ENCODE peak calls at places on chromosome 15, in four cellular contexts. S is K562, L is HepG2, U is GM12878. Q is an unnamed sample.

GRCh38 chr15:60583946-60584345 is 105.0 kb upstream of the ICE2 start:
- DNase-seq in S (no peak), L (peak; percentile 62), U (no peak), Q (no peak)

GRCh38 chr15:79635149-79635771 is 203.1 kb downstream of the MINAR1 start:
- DNase-seq in S (no peak), L (peak; percentile 57), U (no peak), Q (no peak)

GRCh38 chr15:100060276-100060926 is 281.4 kb downstream of the ADAMTS17 start:
- DNase-seq in S (no peak), L (no peak), U (no peak), Q (no peak)

GRCh38 chr15:60044636-60045273 is 40.6 kb downstream of the FOXB1 start:
- DNase-seq in S (no peak), L (no peak), U (no peak), Q (no peak)

GRCh38 chr15:45664451-45664850 is 29.6 kb downstream of the SQOR start:
- DNase-seq in S (no peak), L (no peak), U (no peak), Q (no peak)

GRCh38 chr15:40762919-40763800 is 708 bp upstream of the GCHFR start:
- DNase-seq in S (peak; percentile 87), L (peak; percentile 85), U (no peak), Q (peak; percentile 50)

GRCh38 chr15:36334059-36334458 is 245.4 kb upstream of the CDIN1 start:
- DNase-seq in S (peak; percentile 58), L (no peak), U (no peak), Q (no peak)

GRCh38 chr15:92610101-92610520 is 45.5 kb downstream of the FAM174B start:
- DNase-seq in S (no peak), L (no peak), U (no peak), Q (no peak)

GRCh38 chr15:22883196-22883595 is 44.7 kb downstream of the NIPA2 start:
- DNase-seq in S (no peak), L (no peak), U (no peak), Q (no peak)

GRCh38 chr15:60667190-60667868 is 188.4 kb upstream of the ICE2 start:
- DNase-seq in S (no peak), L (no peak), U (no peak), Q (no peak)

GRCh38 chr15:44034933-44035624 is 160.0 kb downstream of the FRMD5 start:
- DNase-seq in S (no peak), L (no peak), U (no peak), Q (no peak)

GRCh38 chr15:25954398-25954797 is 91.3 kb upstream of the ATP10A start:
- DNase-seq in S (no peak), L (no peak), U (no peak), Q (no peak)

GRCh38 chr15:66885281-66885915 is 180.0 kb upstream of the SMAD3 start:
- DNase-seq in S (no peak), L (no peak), U (no peak), Q (no peak)

GRCh38 chr15:78155355-78155939 is 6.3 kb downstream of the IDH3A start:
- DNase-seq in S (no peak), L (no peak), U (no peak), Q (no peak)

GRCh38 chr15:35293353-35294130 is 208.4 kb upstream of the NANOGP8 start:
- DNase-seq in S (peak; percentile 42), L (peak; percentile 77), U (no peak), Q (no peak)

GRCh38 chr15:82532991-82533481 is 7.2 kb downstream of the RPS17 start:
- DNase-seq in S (no peak), L (no peak), U (no peak), Q (no peak)

GRCh38 chr15:78992416-78993256 is 47.8 kb upstream of the CTSH start:
- DNase-seq in S (no peak), L (no peak), U (no peak), Q (no peak)

GRCh38 chr15:99504823-99505551 is 60.8 kb upstream of the MEF2A start:
- DNase-seq in S (no peak), L (peak; percentile 25), U (no peak), Q (no peak)

GRCh38 chr15:53862371-53862770 is 102.9 kb upstream of the WDR72 start:
- DNase-seq in S (no peak), L (no peak), U (no peak), Q (no peak)
- TF ChIP-seq NR2C2 in S (no peak), L (no peak), U (no peak), Q (no peak)

GRCh38 chr15:75631935-75632334 is 6.4 kb upstream of the SNUPN start:
- DNase-seq in S (no peak), L (no peak), U (no peak), Q (no peak)
- TF ChIP-seq NR2C2 in S (no peak), L (no peak), U (no peak), Q (no peak)

DNA sequence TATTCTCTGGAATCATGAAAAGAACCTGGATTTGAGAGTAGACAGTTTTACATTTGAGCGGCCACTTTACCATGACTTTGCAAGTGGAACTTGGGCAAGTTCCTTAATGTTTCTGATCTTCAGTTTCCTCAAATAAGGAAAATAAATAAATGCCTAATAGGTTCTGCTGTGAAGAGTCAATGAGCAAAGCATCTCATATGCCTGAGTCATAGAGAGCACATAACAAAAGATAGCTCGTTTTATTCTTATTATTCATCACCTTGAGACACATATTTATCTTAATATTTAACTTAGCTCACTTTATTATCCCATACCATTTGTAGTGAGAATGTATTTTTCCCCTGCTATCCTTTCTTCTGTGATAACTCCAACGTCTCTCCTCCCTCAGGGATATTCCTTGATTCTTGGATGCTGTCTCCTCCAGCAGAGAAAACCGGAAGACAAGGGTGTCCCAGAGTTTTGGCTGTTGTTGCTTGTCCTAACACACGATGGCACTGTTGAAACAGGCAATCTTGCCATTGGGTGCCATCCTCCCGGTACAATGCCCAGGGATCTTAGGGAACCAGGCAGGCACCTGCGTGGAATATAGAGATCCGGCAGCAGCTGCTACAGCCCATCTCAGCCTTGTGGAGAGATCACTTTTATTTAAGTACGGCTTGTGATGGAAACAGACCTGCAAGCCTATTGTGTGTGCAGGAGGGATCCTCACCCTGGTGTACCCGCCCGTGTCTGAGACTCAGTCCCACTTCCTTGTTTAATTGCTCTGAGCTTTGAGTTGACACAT is 33.3 kb upstream of the VPS33B start:
- DNase-seq in S (peak; percentile 46), L (peak; percentile 38), U (peak; percentile 11), Q (peak; percentile 74)
- TF ChIP-seq NR2C2 in S (no peak), L (no peak), U (no peak), Q (no peak)

GRCh38 chr15:30919877-30920550 is 16.3 kb downstream of the FAN1 start:
- DNase-seq in S (no peak), L (no peak), U (no peak), Q (no peak)

GRCh38 chr15:30921106-30921505 is 17.4 kb downstream of the FAN1 start:
- DNase-seq in S (no peak), L (no peak), U (no peak), Q (no peak)

GRCh38 chr15:30917675-30918074 is 14.0 kb downstream of the FAN1 start:
- DNase-seq in S (no peak), L (no peak), U (no peak), Q (no peak)

GRCh38 chr15:30917013-30917412 is 13.3 kb downstream of the FAN1 start:
- DNase-seq in S (peak; percentile 5), L (no peak), U (no peak), Q (no peak)

GRCh38 chr15:30918366-30918765 is 14.7 kb downstream of the FAN1 start:
- DNase-seq in S (no peak), L (no peak), U (no peak), Q (no peak)
- TF ChIP-seq NR2C2 in S (no peak), L (no peak), U (no peak), Q (no peak)

DNA sequence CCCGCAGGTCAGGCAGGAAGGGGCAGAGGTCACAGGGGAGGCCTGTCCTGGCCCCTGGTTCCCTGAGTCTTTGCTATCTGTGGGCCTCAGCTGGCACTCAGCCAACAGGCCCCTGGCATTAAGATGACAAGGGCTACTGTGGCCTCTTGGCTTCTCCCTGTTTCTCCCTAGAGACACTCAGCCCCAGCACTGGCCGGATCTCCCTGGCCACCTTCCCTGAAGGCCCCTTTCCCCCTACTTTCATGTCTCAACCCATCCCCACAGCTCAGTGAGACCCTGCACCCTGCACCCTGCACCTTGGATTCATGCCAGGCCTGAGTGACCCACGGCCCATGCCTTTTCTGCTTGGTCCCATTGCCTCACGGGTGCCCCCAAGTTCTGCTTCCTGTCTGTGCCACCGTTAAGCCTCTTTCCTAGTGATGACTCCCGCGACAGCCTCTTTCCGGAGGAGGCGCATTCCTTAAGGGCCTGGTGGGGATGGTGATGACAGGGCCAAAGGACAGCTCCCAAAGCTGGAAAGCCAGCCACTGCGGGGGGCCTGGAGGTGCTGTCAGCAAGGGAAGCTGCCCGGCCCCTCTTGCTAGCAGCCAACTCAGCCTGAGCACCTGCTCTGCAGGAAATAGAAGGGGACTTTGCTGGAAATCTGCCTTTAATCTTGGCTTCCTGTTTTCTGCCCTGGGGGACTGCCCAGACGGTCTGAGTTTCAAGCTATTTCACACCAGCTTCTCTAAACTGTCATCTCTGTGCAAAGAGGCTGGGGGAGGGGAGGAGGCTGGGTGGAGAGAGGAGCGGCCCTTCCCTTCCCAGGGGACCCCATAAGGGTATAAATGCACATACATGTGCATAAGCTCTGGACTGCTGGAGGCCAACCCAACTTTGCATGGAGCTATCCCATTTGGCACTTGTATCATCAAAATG is 4.8 kb upstream of the CSK start:
- DNase-seq in S (no peak), L (no peak), U (peak; percentile 86), Q (peak; percentile 56)
- TF ChIP-seq NR2C2 in S (no peak), L (peak; percentile 37), U (no peak), Q (no peak)

GRCh38 chr15:86522721-86523120 is 443.1 kb downstream of the AGBL1 start:
- DNase-seq in S (no peak), L (no peak), U (no peak), Q (no peak)
- TF ChIP-seq NR2C2 in S (no peak), L (no peak), U (no peak), Q (no peak)

DNA sequence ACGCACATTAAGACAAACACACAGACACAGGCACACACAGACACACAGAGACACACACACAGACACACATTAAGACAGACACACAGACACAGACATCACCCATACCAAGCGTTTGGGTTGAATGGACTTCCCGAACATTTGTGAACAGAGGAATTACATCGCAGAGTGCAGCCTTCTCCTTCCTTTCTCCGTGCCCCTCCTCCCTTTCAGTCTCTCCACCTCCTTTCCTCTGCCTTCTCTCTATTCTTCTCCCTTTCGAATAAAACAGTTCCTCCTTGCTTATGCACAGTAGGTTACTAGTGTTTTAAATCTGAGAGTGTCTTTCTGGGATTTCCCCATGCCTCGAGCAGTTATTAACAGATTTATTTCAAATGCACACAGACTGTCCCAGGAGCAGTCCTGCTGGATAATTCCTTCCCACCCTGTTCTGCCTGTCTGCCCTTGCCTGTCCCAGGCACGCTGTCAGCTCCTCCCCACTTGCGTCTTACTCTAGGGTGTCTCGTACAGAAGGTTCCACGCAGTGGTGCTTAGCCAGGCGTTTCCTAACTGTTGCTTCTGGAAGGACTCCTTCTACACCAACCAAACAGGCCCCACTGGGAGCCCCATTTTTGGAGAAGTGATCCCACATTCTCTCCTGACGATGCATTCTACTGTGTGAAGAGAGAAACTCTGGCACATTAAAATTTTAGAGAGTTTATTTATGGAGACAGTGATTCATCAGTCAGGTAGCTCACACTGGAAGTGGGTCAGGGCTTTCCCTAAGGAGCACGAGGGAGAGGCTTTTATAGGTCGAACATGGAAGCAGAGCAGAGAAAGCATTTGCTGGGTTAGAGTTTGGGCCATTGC is 163.8 kb downstream of the SV2B start:
- DNase-seq in S (no peak), L (no peak), U (no peak), Q (no peak)
- TF ChIP-seq NR2C2 in S (no peak), L (no peak), U (no peak), Q (no peak)

Q was measured in WTC11.